ENCODE peak calls at places on chromosome 12, in four cellular contexts. One of them, this sample, is unnamed. For H3K27me3, the result is how much of the 10 kb centered on the place peaks cover.

GRCh38 chr12:107704056-107704455 is 18.5 kb downstream of the PWP1 start:
- DNase-seq in CD4-positive, alpha-beta memory T cell: no peak
- DNase-seq in suprapubic skin: no peak
- DNase-seq in adrenal gland: no peak
- DNase-seq in this sample: no peak

GRCh38 chr12:93090768-93091172 is 161.7 kb upstream of the EEA1 start:
- DNase-seq in CD4-positive, alpha-beta memory T cell: no peak
- DNase-seq in suprapubic skin: no peak
- DNase-seq in adrenal gland: no peak
- DNase-seq in this sample: peak

GRCh38 chr12:93784339-93785086 is 107.3 kb downstream of the CRADD start:
- DNase-seq in CD4-positive, alpha-beta memory T cell: peak
- DNase-seq in suprapubic skin: no peak
- DNase-seq in adrenal gland: peak
- DNase-seq in this sample: peak

GRCh38 chr12:124687695-124688301 is 120.4 kb upstream of the NCOR2 start:
- DNase-seq in CD4-positive, alpha-beta memory T cell: peak
- DNase-seq in suprapubic skin: no peak
- DNase-seq in adrenal gland: no peak
- DNase-seq in this sample: no peak

GRCh38 chr12:3259976-3260375 is 182.8 kb downstream of the TSPAN9 start:
- DNase-seq in CD4-positive, alpha-beta memory T cell: no peak
- DNase-seq in suprapubic skin: no peak
- DNase-seq in adrenal gland: no peak
- DNase-seq in this sample: no peak

GRCh38 chr12:15644700-15645099 is 144.5 kb downstream of the EPS8 start:
- DNase-seq in CD4-positive, alpha-beta memory T cell: no peak
- DNase-seq in suprapubic skin: no peak
- DNase-seq in adrenal gland: no peak
- DNase-seq in this sample: no peak

GRCh38 chr12:26231930-26232329 is 36.6 kb downstream of the SSPN start:
- DNase-seq in CD4-positive, alpha-beta memory T cell: no peak
- DNase-seq in suprapubic skin: no peak
- DNase-seq in adrenal gland: no peak
- DNase-seq in this sample: no peak

GRCh38 chr12:132355742-132356681 is 26.6 kb upstream of the GALNT9 start:
- DNase-seq in CD4-positive, alpha-beta memory T cell: no peak
- DNase-seq in suprapubic skin: no peak
- DNase-seq in adrenal gland: no peak
- DNase-seq in this sample: no peak

GRCh38 chr12:1851126-1851791 is 30.9 kb downstream of the LRTM2 start:
- DNase-seq in CD4-positive, alpha-beta memory T cell: no peak
- DNase-seq in suprapubic skin: no peak
- DNase-seq in adrenal gland: no peak
- DNase-seq in this sample: peak

GRCh38 chr12:40054554-40055226 is 51.2 kb downstream of the SLC2A13 start:
- DNase-seq in CD4-positive, alpha-beta memory T cell: no peak
- DNase-seq in suprapubic skin: no peak
- DNase-seq in adrenal gland: peak
- DNase-seq in this sample: peak

GRCh38 chr12:120236124-120236398 is 29.5 kb downstream of the PXN start:
- DNase-seq in CD4-positive, alpha-beta memory T cell: no peak
- DNase-seq in suprapubic skin: no peak
- DNase-seq in adrenal gland: peak
- DNase-seq in this sample: no peak
- H3K27me3 ChIP-seq in CD4-positive, alpha-beta memory T cell: under half
- H3K27me3 ChIP-seq in suprapubic skin: under half
- H3K27me3 ChIP-seq in adrenal gland: under half
- H3K27me3 ChIP-seq in this sample: under half

DNA sequence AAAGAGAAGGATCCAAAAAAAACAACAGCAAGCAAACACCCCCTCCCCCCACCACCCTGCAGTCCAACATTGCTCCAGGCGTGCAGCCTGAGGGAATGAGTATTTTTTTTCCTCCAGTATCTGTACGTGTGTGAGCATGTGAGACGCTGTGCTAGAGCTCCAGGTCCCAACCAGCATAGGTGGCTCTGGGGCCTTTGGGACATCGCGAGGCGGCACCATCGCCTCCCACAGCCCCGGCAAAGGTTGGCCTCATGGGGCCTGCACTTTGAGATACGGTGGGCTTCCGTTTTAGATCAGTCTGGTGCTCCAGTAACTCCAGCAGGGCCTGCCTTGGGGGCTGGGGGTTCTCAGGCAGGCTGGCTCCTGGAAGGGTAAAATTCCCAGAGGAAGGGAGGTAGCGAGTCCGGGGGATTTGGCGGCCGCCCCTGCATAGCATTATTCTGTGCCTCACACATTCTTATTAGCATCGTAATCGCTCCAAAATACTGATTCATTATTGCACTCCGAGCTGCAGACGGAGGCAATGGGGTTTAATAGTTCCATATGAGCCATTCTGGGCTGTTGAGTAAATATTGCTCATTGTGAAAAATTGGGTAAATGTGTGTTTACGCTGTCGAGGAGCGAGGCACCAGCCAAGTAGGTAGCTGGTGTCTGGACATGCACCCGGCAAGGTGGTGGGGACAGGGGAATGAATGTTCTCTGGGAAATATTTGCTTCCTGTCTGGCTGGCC is 143.1 kb upstream of the MYL2 start:
- DNase-seq in CD4-positive, alpha-beta memory T cell: no peak
- DNase-seq in suprapubic skin: no peak
- DNase-seq in adrenal gland: no peak
- DNase-seq in this sample: peak
- H3K27ac ChIP-seq in CD4-positive, alpha-beta memory T cell: no peak
- H3K27ac ChIP-seq in suprapubic skin: no peak
- H3K27ac ChIP-seq in adrenal gland: no peak
- H3K27ac ChIP-seq in this sample: no peak

GRCh38 chr12:53780323-53780722 is 28.5 kb upstream of the CISTR start:
- DNase-seq in CD4-positive, alpha-beta memory T cell: no peak
- DNase-seq in suprapubic skin: no peak
- DNase-seq in adrenal gland: no peak
- DNase-seq in this sample: no peak
- H3K27me3 ChIP-seq in CD4-positive, alpha-beta memory T cell: under half
- H3K27me3 ChIP-seq in suprapubic skin: under half
- H3K27me3 ChIP-seq in adrenal gland: under half
- H3K27me3 ChIP-seq in this sample: under half

GRCh38 chr12:32896438-32897275 is at the start of gene PKP2:
- DNase-seq in CD4-positive, alpha-beta memory T cell: no peak
- DNase-seq in suprapubic skin: no peak
- DNase-seq in adrenal gland: peak
- DNase-seq in this sample: peak

GRCh38 chr12:32897688-32898573 is 1.4 kb upstream of the PKP2 start:
- DNase-seq in CD4-positive, alpha-beta memory T cell: no peak
- DNase-seq in suprapubic skin: no peak
- DNase-seq in adrenal gland: no peak
- DNase-seq in this sample: no peak

GRCh38 chr12:32894566-32894965 is 2.0 kb downstream of the PKP2 start:
- DNase-seq in CD4-positive, alpha-beta memory T cell: no peak
- DNase-seq in suprapubic skin: no peak
- DNase-seq in adrenal gland: no peak
- DNase-seq in this sample: no peak

GRCh38 chr12:32897276-32897615 is 669 bp upstream of the PKP2 start:
- DNase-seq in CD4-positive, alpha-beta memory T cell: no peak
- DNase-seq in suprapubic skin: no peak
- DNase-seq in adrenal gland: no peak
- DNase-seq in this sample: no peak

DNA sequence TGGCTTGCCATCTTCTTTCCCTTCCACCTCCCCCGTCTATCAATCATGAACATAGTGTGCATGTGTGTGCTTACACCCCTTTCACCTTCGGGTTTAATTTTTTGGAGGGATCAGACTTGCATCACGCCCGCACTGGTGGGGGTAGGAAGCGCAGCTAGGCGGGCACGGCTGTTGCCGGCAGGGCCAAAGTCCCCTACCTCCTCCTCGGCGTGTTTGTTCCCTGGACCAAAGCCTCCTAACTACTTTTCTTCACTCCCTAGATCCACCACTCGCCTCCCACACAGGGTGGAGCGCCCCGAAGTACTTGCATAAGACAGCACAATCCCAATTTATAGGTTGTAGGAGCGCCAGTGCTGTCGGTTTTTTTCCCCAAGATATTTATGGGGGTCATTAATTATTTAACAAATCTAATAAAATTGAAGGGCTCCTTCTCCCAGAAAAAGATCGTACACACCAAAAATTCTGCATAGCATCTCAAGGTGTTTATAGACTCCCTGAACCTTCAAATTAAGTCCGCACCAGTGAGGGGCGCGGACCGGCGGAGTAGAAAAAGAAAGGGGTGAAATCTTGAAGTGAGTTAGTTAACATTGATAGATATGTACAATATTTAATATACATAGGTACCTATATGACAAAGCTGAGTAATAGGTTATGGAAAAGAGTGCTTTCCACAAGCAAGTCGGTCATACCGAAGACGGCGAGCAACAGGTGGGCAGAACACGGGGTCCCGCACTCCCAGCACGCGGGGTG is 714 bp downstream of the PKP2 start:
- DNase-seq in CD4-positive, alpha-beta memory T cell: no peak
- DNase-seq in suprapubic skin: no peak
- DNase-seq in adrenal gland: no peak
- DNase-seq in this sample: no peak
- H3K27ac ChIP-seq in CD4-positive, alpha-beta memory T cell: no peak
- H3K27ac ChIP-seq in suprapubic skin: peak
- H3K27ac ChIP-seq in adrenal gland: no peak
- H3K27ac ChIP-seq in this sample: peak

GRCh38 chr12:102959391-102959790 is 1.9 kb downstream of the ASCL1 start:
- DNase-seq in CD4-positive, alpha-beta memory T cell: no peak
- DNase-seq in suprapubic skin: no peak
- DNase-seq in adrenal gland: no peak
- DNase-seq in this sample: no peak

GRCh38 chr12:102960766-102961487 is 3.5 kb downstream of the ASCL1 start:
- DNase-seq in CD4-positive, alpha-beta memory T cell: no peak
- DNase-seq in suprapubic skin: no peak
- DNase-seq in adrenal gland: no peak
- DNase-seq in this sample: no peak

GRCh38 chr12:102962532-102962931 is 5.1 kb downstream of the ASCL1 start:
- DNase-seq in CD4-positive, alpha-beta memory T cell: no peak
- DNase-seq in suprapubic skin: no peak
- DNase-seq in adrenal gland: no peak
- DNase-seq in this sample: no peak

GRCh38 chr12:102962986-102963385 is 5.5 kb downstream of the ASCL1 start:
- DNase-seq in CD4-positive, alpha-beta memory T cell: no peak
- DNase-seq in suprapubic skin: no peak
- DNase-seq in adrenal gland: no peak
- DNase-seq in this sample: no peak

DNA sequence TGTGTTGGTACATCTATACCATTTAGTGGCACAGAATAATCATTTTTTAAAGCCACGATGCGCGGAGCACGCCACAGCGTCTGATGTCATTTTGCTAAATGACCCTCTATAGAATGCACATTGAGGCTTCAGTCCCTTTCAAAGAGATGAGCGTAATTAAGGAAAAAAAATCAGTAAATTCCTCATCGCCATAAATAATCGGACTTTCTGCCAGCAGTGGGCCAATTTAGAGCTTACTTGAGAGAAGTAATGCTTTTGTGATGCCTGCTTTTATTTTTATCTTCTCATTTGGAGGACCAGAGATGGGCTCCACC is 4.0 kb downstream of the ASCL1 start:
- DNase-seq in CD4-positive, alpha-beta memory T cell: no peak
- DNase-seq in suprapubic skin: no peak
- DNase-seq in adrenal gland: no peak
- DNase-seq in this sample: no peak
- H3K27me3 ChIP-seq in CD4-positive, alpha-beta memory T cell: under half
- H3K27me3 ChIP-seq in suprapubic skin: half or more
- H3K27me3 ChIP-seq in adrenal gland: half or more
- H3K27me3 ChIP-seq in this sample: half or more

GRCh38 chr12:96194901-96195844 is 998 bp downstream of the ELK3 start:
- DNase-seq in CD4-positive, alpha-beta memory T cell: peak
- DNase-seq in suprapubic skin: no peak
- DNase-seq in adrenal gland: peak
- DNase-seq in this sample: peak

GRCh38 chr12:96197503-96198272 is 3.5 kb downstream of the ELK3 start:
- DNase-seq in CD4-positive, alpha-beta memory T cell: no peak
- DNase-seq in suprapubic skin: no peak
- DNase-seq in adrenal gland: no peak
- DNase-seq in this sample: peak

GRCh38 chr12:96194572-96194889 is 356 bp downstream of the ELK3 start:
- DNase-seq in CD4-positive, alpha-beta memory T cell: no peak
- DNase-seq in suprapubic skin: no peak
- DNase-seq in adrenal gland: no peak
- DNase-seq in this sample: no peak

GRCh38 chr12:96196781-96197180 is 2.6 kb downstream of the ELK3 start:
- DNase-seq in CD4-positive, alpha-beta memory T cell: no peak
- DNase-seq in suprapubic skin: no peak
- DNase-seq in adrenal gland: no peak
- DNase-seq in this sample: peak

GRCh38 chr12:96195845-96196451 is 1.8 kb downstream of the ELK3 start:
- DNase-seq in CD4-positive, alpha-beta memory T cell: no peak
- DNase-seq in suprapubic skin: no peak
- DNase-seq in adrenal gland: no peak
- DNase-seq in this sample: peak
- H3K27ac ChIP-seq in CD4-positive, alpha-beta memory T cell: peak
- H3K27ac ChIP-seq in suprapubic skin: peak
- H3K27ac ChIP-seq in adrenal gland: peak
- H3K27ac ChIP-seq in this sample: peak

DNA sequence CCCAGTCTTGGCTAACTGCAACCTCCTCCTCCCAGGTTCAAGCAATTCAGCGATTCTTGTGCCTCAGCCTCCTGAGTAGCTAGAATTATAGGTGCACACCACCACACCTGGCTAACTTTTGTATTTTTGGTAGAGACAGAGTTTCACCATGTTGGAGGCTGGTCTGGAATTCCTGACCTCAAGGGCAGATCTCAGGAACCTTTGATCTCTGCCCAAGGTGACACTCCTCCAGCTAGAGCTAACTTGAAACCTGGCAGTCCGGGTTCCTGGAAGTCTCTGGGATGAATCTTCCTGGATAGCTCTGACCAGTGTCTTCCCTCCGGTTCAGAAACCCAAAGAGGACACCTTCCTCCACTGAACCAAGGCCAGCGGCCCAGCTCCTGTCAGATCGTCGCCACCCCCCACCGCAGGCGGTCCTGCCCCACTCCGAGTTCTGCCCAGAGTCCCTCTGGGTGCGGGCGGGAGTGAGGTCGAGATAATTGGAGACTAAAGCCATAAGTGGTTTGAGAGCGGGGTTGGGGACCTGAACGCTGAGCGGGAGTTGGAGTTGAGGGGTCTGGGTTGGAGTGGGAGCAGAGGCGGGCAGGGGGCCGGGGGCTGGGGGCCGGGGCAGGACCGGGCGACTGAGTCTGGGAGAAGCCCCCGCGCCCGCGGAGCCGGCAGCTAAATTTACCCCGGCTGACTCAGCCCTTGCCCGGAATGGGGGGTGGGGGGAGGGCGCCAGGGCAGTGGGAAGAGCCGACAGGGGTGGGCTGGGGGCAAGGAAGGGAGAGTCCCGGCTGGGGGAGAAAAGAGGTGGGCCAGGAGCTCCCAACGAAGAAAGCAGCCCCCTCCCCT is 4.7 kb downstream of the DDN start:
- DNase-seq in CD4-positive, alpha-beta memory T cell: no peak
- DNase-seq in suprapubic skin: no peak
- DNase-seq in adrenal gland: no peak
- DNase-seq in this sample: no peak
- H3K27me3 ChIP-seq in CD4-positive, alpha-beta memory T cell: under half
- H3K27me3 ChIP-seq in suprapubic skin: under half
- H3K27me3 ChIP-seq in adrenal gland: under half
- H3K27me3 ChIP-seq in this sample: half or more

GRCh38 chr12:88505696-88506095 is 74.6 kb downstream of the KITLG start:
- DNase-seq in CD4-positive, alpha-beta memory T cell: no peak
- DNase-seq in suprapubic skin: no peak
- DNase-seq in adrenal gland: no peak
- DNase-seq in this sample: no peak
- H3K27ac ChIP-seq in CD4-positive, alpha-beta memory T cell: no peak
- H3K27ac ChIP-seq in suprapubic skin: no peak
- H3K27ac ChIP-seq in adrenal gland: no peak
- H3K27ac ChIP-seq in this sample: no peak

This sample was measured in foreskin keratinocyte.